ENCODE peak calls at places on chromosomes 13 and 19, in four cellular contexts. Q is choroid plexus epithelial cell; E is fibroblast of the conjunctiva; Z is effector CD4-positive, alpha-beta T cell. K is an unnamed sample.

GRCh38 chr19:50890422-50891252 is 17.4 kb downstream of the KLK2 start:
- DNase-seq in Z (no peak), E (no peak), Q (no peak), K (no peak)

GRCh38 chr13:32264407-32264806 is 50.8 kb downstream of the ZAR1L start:
- DNase-seq in E (peak), Z (no peak), Q (peak), K (no peak)

GRCh38 chr13:75129331-75129730 is 352.6 kb downstream of the TBC1D4 start:
- DNase-seq in Q (no peak), E (no peak), Z (no peak), K (no peak)

GRCh38 chr19:32817252-32817912 is 52.2 kb downstream of the SLC7A9 start:
- DNase-seq in Q (no peak), Z (no peak), E (no peak), K (no peak)

GRCh38 chr13:101305981-101306411 is 110.3 kb downstream of the NALCN start:
- DNase-seq in Q (no peak), E (no peak), Z (no peak), K (no peak)

GRCh38 chr13:79496188-79496587 is 15.2 kb downstream of the NDFIP2 start:
- DNase-seq in Q (no peak), E (no peak), Z (no peak), K (no peak)

GRCh38 chr13:19185086-19185864 is 3.7 kb upstream of the TUBA3C start:
- DNase-seq in Q (no peak), E (no peak), Z (no peak), K (no peak)

GRCh38 chr13:40597735-40598365 is 68.6 kb downstream of the FOXO1 start:
- DNase-seq in E (no peak), Q (no peak), Z (no peak), K (no peak)

GRCh38 chr19:2227415-2228156 is 8.5 kb downstream of the PLEKHJ1 start:
- DNase-seq in E (no peak), Q (no peak), Z (no peak), K (no peak)

GRCh38 chr19:44894946-44895345 is 3.9 kb downstream of the TOMM40 start:
- DNase-seq in Z (no peak), Q (no peak), E (no peak), K (no peak)

K was measured in T-helper 1 cell.